ENCODE peak calls at places on chromosomes 3 and 15, in nine cellular contexts. R is activated gamma-delta T cell treated with Interleukin-2 at 50 U/mL for 16 hours; N is cortex of kidney; F is T-helper 1 cell; Z is astrocyte of the spinal cord; W is stimulated activated CD4-positive, alpha-beta T cell treated with anti-CD3 and anti-CD28 coated beads, Interleukin-2, amount 100 ng/mL, for 48 hours; C is NCI-H1092; U is EL; O is AG08395. P is an unnamed sample.
A peak's percentile ranks its signal among the peaks of the same experiment; 100 is the strongest.

GRCh38 chr3:195085356-195086130 is 185.4 kb downstream of the XXYLT1 start:
- DNase-seq in R (no peak), N (no peak), F (no peak), Z (no peak), W (no peak), C (no peak), U (no peak), O (no peak), P (no peak)

GRCh38 chr3:31704651-31705179 is 172.0 kb downstream of the STT3B start:
- DNase-seq in R (no peak), N (no peak), F (peak; percentile 66), Z (peak; percentile 46), W (peak; percentile 13), C (no peak), U (peak; percentile 62), O (peak; percentile 46), P (no peak)

GRCh38 chr3:139355937-139356336 is 12.1 kb downstream of the MRPS22 start:
- DNase-seq in R (no peak), N (no peak), F (no peak), Z (no peak), W (no peak), C (no peak), U (no peak), O (no peak), P (no peak)

GRCh38 chr3:111596328-111596727 is 1.2 kb upstream of the ZBED2 start:
- DNase-seq in R (no peak), N (no peak), F (peak; percentile 54), Z (no peak), W (no peak), C (no peak), U (no peak), O (no peak), P (no peak)

GRCh38 chr3:12476238-12476897 is 7.9 kb upstream of the TSEN2 start:
- DNase-seq in R (no peak), N (no peak), F (no peak), Z (peak; percentile 64), W (no peak), C (no peak), U (peak; percentile 68), O (peak; percentile 41), P (no peak)

GRCh38 chr3:38039899-38040261 is 872 bp downstream of the DLEC1 start:
- DNase-seq in R (peak; percentile 46), N (no peak), F (peak; percentile 79), Z (peak; percentile 52), W (peak; percentile 18), C (no peak), U (peak; percentile 42), O (peak; percentile 55), P (peak; percentile 73)

GRCh38 chr3:193593666-193594025 is 638 bp downstream of the OPA1 start:
- DNase-seq in R (peak; percentile 5), N (no peak), F (peak; percentile 54), Z (peak; percentile 13), W (peak; percentile 23), C (no peak), U (peak; percentile 40), O (peak; percentile 19), P (peak; percentile 35)

GRCh38 chr3:41652931-41653330 is 309.0 kb downstream of the ULK4 start:
- DNase-seq in R (no peak), N (no peak), F (no peak), Z (peak; percentile 29), W (no peak), C (no peak), U (peak; percentile 81), O (peak; percentile 19), P (no peak)

GRCh38 chr15:73923488-73924164 is 2.6 kb upstream of the LOXL1 start:
- DNase-seq in R (no peak), N (no peak), F (no peak), Z (no peak), W (no peak), C (no peak), U (no peak), O (no peak), P (no peak)

GRCh38 chr15:37586976-37587375 is 347.5 kb upstream of the TMCO5A start:
- DNase-seq in R (no peak), N (no peak), F (no peak), Z (no peak), W (no peak), C (no peak), U (peak; percentile 2), O (peak; percentile 10), P (no peak)

GRCh38 chr15:97904196-97904572 is 56.3 kb upstream of the ARRDC4 start:
- DNase-seq in R (no peak), N (no peak), F (peak; percentile 12), Z (peak; percentile 42), W (peak; percentile 21), C (peak; percentile 26), U (peak; percentile 76), O (peak; percentile 83), P (no peak)

GRCh38 chr3:111936967-111937366 is 41.9 kb upstream of the ABHD10 start:
- DNase-seq in R (no peak), N (no peak), F (no peak), Z (peak; percentile 30), W (no peak), C (no peak), U (peak; percentile 36), O (peak; percentile 45), P (no peak)

GRCh38 chr15:44729394-44729913 is 6.9 kb upstream of the TRIM69 start:
- DNase-seq in R (peak; percentile 42), N (no peak), F (peak; percentile 69), Z (no peak), W (no peak), C (no peak), U (no peak), O (no peak), P (no peak)

GRCh38 chr3:53144446-53144845 is 14.2 kb upstream of the RFT1 start:
- DNase-seq in R (no peak), N (no peak), F (no peak), Z (no peak), W (no peak), C (no peak), U (no peak), O (no peak), P (no peak)

GRCh38 chr3:171123913-171124312 is 97.4 kb upstream of the SLC2A2 start:
- DNase-seq in R (no peak), N (no peak), F (no peak), Z (no peak), W (no peak), C (no peak), U (no peak), O (no peak), P (no peak)

GRCh38 chr3:12934431-12934830 is 93.1 kb upstream of the RPL32 start:
- DNase-seq in R (no peak), N (no peak), F (no peak), Z (peak; percentile 53), W (no peak), C (no peak), U (peak; percentile 44), O (peak; percentile 80), P (no peak)

GRCh38 chr3:68504185-68504584 is 428.2 kb downstream of the TAFA4 start:
- DNase-seq in R (no peak), N (no peak), F (no peak), Z (no peak), W (no peak), C (no peak), U (no peak), O (no peak), P (no peak)

GRCh38 chr3:11604139-11604895 is 39.4 kb downstream of the VGLL4 start:
- DNase-seq in R (no peak), N (no peak), F (no peak), Z (no peak), W (no peak), C (no peak), U (peak; percentile 86), O (no peak), P (no peak)

P was measured in central memory CD4-positive, alpha-beta T cell.